ENCODE peak calls at places on chromosomes 11 and 22, in nine cellular contexts. One of them, this sample, is unnamed.

GRCh38 chr11:77407613-77408012 is 66.3 kb downstream of the PAK1 start:
- DNase-seq in heart left ventricle: peak
- DNase-seq in IMR-90: peak
- DNase-seq in astrocyte of the cerebellum: peak
- DNase-seq in nephron progenitor cell: no peak
- DNase-seq in natural killer cell: no peak
- DNase-seq in Peyer's patch: peak
- DNase-seq in GM20000: no peak
- DNase-seq in sigmoid colon: no peak
- DNase-seq in this sample: peak

GRCh38 chr11:63841554-63841953 is 2.6 kb downstream of the MARK2 start:
- DNase-seq in heart left ventricle: no peak
- DNase-seq in IMR-90: peak
- DNase-seq in astrocyte of the cerebellum: no peak
- DNase-seq in nephron progenitor cell: no peak
- DNase-seq in natural killer cell: no peak
- DNase-seq in Peyer's patch: no peak
- DNase-seq in GM20000: no peak
- DNase-seq in sigmoid colon: no peak
- DNase-seq in this sample: no peak

GRCh38 chr22:43128928-43129424 is 14.2 kb downstream of the MCAT start:
- DNase-seq in heart left ventricle: no peak
- DNase-seq in IMR-90: no peak
- DNase-seq in astrocyte of the cerebellum: no peak
- DNase-seq in nephron progenitor cell: no peak
- DNase-seq in natural killer cell: no peak
- DNase-seq in Peyer's patch: peak
- DNase-seq in GM20000: peak
- DNase-seq in sigmoid colon: no peak
- DNase-seq in this sample: no peak

GRCh38 chr11:65442952-65443351 is 20.4 kb downstream of the NEAT1 start:
- DNase-seq in heart left ventricle: no peak
- DNase-seq in IMR-90: peak
- DNase-seq in astrocyte of the cerebellum: no peak
- DNase-seq in nephron progenitor cell: no peak
- DNase-seq in natural killer cell: no peak
- DNase-seq in Peyer's patch: no peak
- DNase-seq in GM20000: no peak
- DNase-seq in sigmoid colon: no peak
- DNase-seq in this sample: no peak

GRCh38 chr11:80899381-80899780 is 1458.6 kb upstream of the TENM4 start:
- DNase-seq in heart left ventricle: no peak
- DNase-seq in IMR-90: no peak
- DNase-seq in astrocyte of the cerebellum: peak
- DNase-seq in nephron progenitor cell: no peak
- DNase-seq in natural killer cell: no peak
- DNase-seq in Peyer's patch: no peak
- DNase-seq in GM20000: no peak
- DNase-seq in sigmoid colon: no peak
- DNase-seq in this sample: no peak

GRCh38 chr11:125960771-125961170 is 14.9 kb downstream of the VSIG10L2 start:
- DNase-seq in heart left ventricle: no peak
- DNase-seq in IMR-90: no peak
- DNase-seq in astrocyte of the cerebellum: no peak
- DNase-seq in nephron progenitor cell: no peak
- DNase-seq in natural killer cell: no peak
- DNase-seq in Peyer's patch: no peak
- DNase-seq in GM20000: no peak
- DNase-seq in sigmoid colon: no peak
- DNase-seq in this sample: no peak

GRCh38 chr11:28860898-28861297 is 752.7 kb downstream of the METTL15 start:
- DNase-seq in heart left ventricle: no peak
- DNase-seq in IMR-90: peak
- DNase-seq in astrocyte of the cerebellum: no peak
- DNase-seq in nephron progenitor cell: no peak
- DNase-seq in natural killer cell: no peak
- DNase-seq in Peyer's patch: no peak
- DNase-seq in GM20000: no peak
- DNase-seq in sigmoid colon: no peak
- DNase-seq in this sample: no peak

GRCh38 chr22:23216331-23217170 is 36.2 kb downstream of the BCR start:
- DNase-seq in heart left ventricle: no peak
- DNase-seq in IMR-90: no peak
- DNase-seq in astrocyte of the cerebellum: no peak
- DNase-seq in nephron progenitor cell: no peak
- DNase-seq in natural killer cell: peak
- DNase-seq in Peyer's patch: no peak
- DNase-seq in GM20000: no peak
- DNase-seq in sigmoid colon: no peak
- DNase-seq in this sample: no peak

GRCh38 chr22:18056161-18056666 is 21.6 kb upstream of the PEX26 start:
- DNase-seq in heart left ventricle: no peak
- DNase-seq in IMR-90: peak
- DNase-seq in astrocyte of the cerebellum: no peak
- DNase-seq in nephron progenitor cell: no peak
- DNase-seq in natural killer cell: no peak
- DNase-seq in Peyer's patch: peak
- DNase-seq in GM20000: peak
- DNase-seq in sigmoid colon: no peak
- DNase-seq in this sample: no peak

GRCh38 chr11:73990727-73991126 is 8.1 kb upstream of the UCP2 start:
- DNase-seq in heart left ventricle: no peak
- DNase-seq in IMR-90: no peak
- DNase-seq in astrocyte of the cerebellum: no peak
- DNase-seq in nephron progenitor cell: no peak
- DNase-seq in natural killer cell: no peak
- DNase-seq in Peyer's patch: no peak
- DNase-seq in GM20000: no peak
- DNase-seq in sigmoid colon: no peak
- DNase-seq in this sample: no peak

GRCh38 chr11:69462106-69463045 is 19.1 kb upstream of the LINC01488 start:
- DNase-seq in heart left ventricle: no peak
- DNase-seq in IMR-90: no peak
- DNase-seq in astrocyte of the cerebellum: no peak
- DNase-seq in nephron progenitor cell: no peak
- DNase-seq in natural killer cell: no peak
- DNase-seq in Peyer's patch: no peak
- DNase-seq in GM20000: no peak
- DNase-seq in sigmoid colon: no peak
- DNase-seq in this sample: no peak

GRCh38 chr11:111930472-111930871 is 6.7 kb upstream of the DIXDC1 start:
- DNase-seq in heart left ventricle: no peak
- DNase-seq in IMR-90: no peak
- DNase-seq in astrocyte of the cerebellum: no peak
- DNase-seq in nephron progenitor cell: no peak
- DNase-seq in natural killer cell: no peak
- DNase-seq in Peyer's patch: no peak
- DNase-seq in GM20000: no peak
- DNase-seq in sigmoid colon: no peak
- DNase-seq in this sample: no peak

GRCh38 chr11:111923951-111924350 is 5.2 kb downstream of the C11orf52 start:
- DNase-seq in heart left ventricle: no peak
- DNase-seq in IMR-90: no peak
- DNase-seq in astrocyte of the cerebellum: no peak
- DNase-seq in nephron progenitor cell: no peak
- DNase-seq in natural killer cell: no peak
- DNase-seq in Peyer's patch: no peak
- DNase-seq in GM20000: no peak
- DNase-seq in sigmoid colon: peak
- DNase-seq in this sample: no peak

GRCh38 chr11:111923351-111923788 is 4.7 kb downstream of the C11orf52 start:
- DNase-seq in heart left ventricle: no peak
- DNase-seq in IMR-90: peak
- DNase-seq in astrocyte of the cerebellum: no peak
- DNase-seq in nephron progenitor cell: no peak
- DNase-seq in natural killer cell: no peak
- DNase-seq in Peyer's patch: no peak
- DNase-seq in GM20000: no peak
- DNase-seq in sigmoid colon: peak
- DNase-seq in this sample: no peak

GRCh38 chr11:111925953-111926352 is 7.2 kb downstream of the C11orf52 start:
- DNase-seq in heart left ventricle: no peak
- DNase-seq in IMR-90: no peak
- DNase-seq in astrocyte of the cerebellum: no peak
- DNase-seq in nephron progenitor cell: no peak
- DNase-seq in natural killer cell: no peak
- DNase-seq in Peyer's patch: no peak
- DNase-seq in GM20000: no peak
- DNase-seq in sigmoid colon: peak
- DNase-seq in this sample: no peak

GRCh38 chr11:111926505-111927391 is 8.0 kb downstream of the C11orf52 start:
- DNase-seq in heart left ventricle: peak
- DNase-seq in IMR-90: peak
- DNase-seq in astrocyte of the cerebellum: peak
- DNase-seq in nephron progenitor cell: peak
- DNase-seq in natural killer cell: peak
- DNase-seq in Peyer's patch: peak
- DNase-seq in GM20000: peak
- DNase-seq in sigmoid colon: peak
- DNase-seq in this sample: peak
- TF ChIP-seq CTCF in heart left ventricle: no peak
- TF ChIP-seq CTCF in IMR-90: no peak
- TF ChIP-seq CTCF in astrocyte of the cerebellum: no peak
- TF ChIP-seq CTCF in nephron progenitor cell: no peak
- TF ChIP-seq CTCF in natural killer cell: no peak
- TF ChIP-seq CTCF in Peyer's patch: no peak
- TF ChIP-seq CTCF in GM20000: no peak
- TF ChIP-seq CTCF in sigmoid colon: no peak
- TF ChIP-seq CTCF in this sample: no peak

GRCh38 chr22:24310969-24311368 is 40.3 kb downstream of the SPECC1L start:
- DNase-seq in heart left ventricle: no peak
- DNase-seq in IMR-90: no peak
- DNase-seq in astrocyte of the cerebellum: no peak
- DNase-seq in nephron progenitor cell: no peak
- DNase-seq in natural killer cell: no peak
- DNase-seq in Peyer's patch: no peak
- DNase-seq in GM20000: no peak
- DNase-seq in sigmoid colon: no peak
- DNase-seq in this sample: no peak
- TF ChIP-seq CTCF in heart left ventricle: no peak
- TF ChIP-seq CTCF in IMR-90: no peak
- TF ChIP-seq CTCF in astrocyte of the cerebellum: no peak
- TF ChIP-seq CTCF in nephron progenitor cell: no peak
- TF ChIP-seq CTCF in natural killer cell: no peak
- TF ChIP-seq CTCF in Peyer's patch: no peak
- TF ChIP-seq CTCF in GM20000: no peak
- TF ChIP-seq CTCF in sigmoid colon: no peak
- TF ChIP-seq CTCF in this sample: no peak

GRCh38 chr11:108715239-108715638 is 50.4 kb downstream of the DDX10 start:
- DNase-seq in heart left ventricle: no peak
- DNase-seq in IMR-90: no peak
- DNase-seq in astrocyte of the cerebellum: no peak
- DNase-seq in nephron progenitor cell: no peak
- DNase-seq in natural killer cell: no peak
- DNase-seq in Peyer's patch: no peak
- DNase-seq in GM20000: no peak
- DNase-seq in sigmoid colon: no peak
- DNase-seq in this sample: no peak
- TF ChIP-seq CTCF in heart left ventricle: no peak
- TF ChIP-seq CTCF in IMR-90: no peak
- TF ChIP-seq CTCF in astrocyte of the cerebellum: no peak
- TF ChIP-seq CTCF in nephron progenitor cell: no peak
- TF ChIP-seq CTCF in natural killer cell: no peak
- TF ChIP-seq CTCF in Peyer's patch: no peak
- TF ChIP-seq CTCF in GM20000: no peak
- TF ChIP-seq CTCF in sigmoid colon: no peak
- TF ChIP-seq CTCF in this sample: no peak

DNA sequence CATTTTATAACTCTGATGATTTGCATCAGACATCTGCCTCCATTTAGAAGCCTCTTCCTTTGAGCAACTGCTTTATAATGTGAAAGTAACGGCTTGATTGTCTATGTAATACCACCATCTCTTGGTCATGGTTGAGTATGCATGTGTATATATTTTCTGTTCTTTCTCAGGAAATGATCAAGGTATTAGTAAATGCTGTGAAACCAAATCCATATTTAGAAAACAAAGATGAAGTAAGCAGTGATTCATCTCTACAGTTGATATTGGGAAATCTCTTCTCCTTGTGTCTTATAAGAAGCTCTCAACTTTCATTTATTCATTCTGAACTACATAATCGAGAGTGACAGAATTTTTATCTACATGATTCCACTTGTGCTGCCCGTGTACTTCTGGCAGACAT is 104.6 kb upstream of the ANO3 start:
- DNase-seq in heart left ventricle: no peak
- DNase-seq in IMR-90: peak
- DNase-seq in astrocyte of the cerebellum: peak
- DNase-seq in nephron progenitor cell: no peak
- DNase-seq in natural killer cell: no peak
- DNase-seq in Peyer's patch: no peak
- DNase-seq in GM20000: peak
- DNase-seq in sigmoid colon: no peak
- DNase-seq in this sample: no peak
- TF ChIP-seq CTCF in heart left ventricle: peak
- TF ChIP-seq CTCF in IMR-90: peak
- TF ChIP-seq CTCF in astrocyte of the cerebellum: peak
- TF ChIP-seq CTCF in nephron progenitor cell: no peak
- TF ChIP-seq CTCF in natural killer cell: no peak
- TF ChIP-seq CTCF in Peyer's patch: peak
- TF ChIP-seq CTCF in GM20000: peak
- TF ChIP-seq CTCF in sigmoid colon: no peak
- TF ChIP-seq CTCF in this sample: no peak

DNA sequence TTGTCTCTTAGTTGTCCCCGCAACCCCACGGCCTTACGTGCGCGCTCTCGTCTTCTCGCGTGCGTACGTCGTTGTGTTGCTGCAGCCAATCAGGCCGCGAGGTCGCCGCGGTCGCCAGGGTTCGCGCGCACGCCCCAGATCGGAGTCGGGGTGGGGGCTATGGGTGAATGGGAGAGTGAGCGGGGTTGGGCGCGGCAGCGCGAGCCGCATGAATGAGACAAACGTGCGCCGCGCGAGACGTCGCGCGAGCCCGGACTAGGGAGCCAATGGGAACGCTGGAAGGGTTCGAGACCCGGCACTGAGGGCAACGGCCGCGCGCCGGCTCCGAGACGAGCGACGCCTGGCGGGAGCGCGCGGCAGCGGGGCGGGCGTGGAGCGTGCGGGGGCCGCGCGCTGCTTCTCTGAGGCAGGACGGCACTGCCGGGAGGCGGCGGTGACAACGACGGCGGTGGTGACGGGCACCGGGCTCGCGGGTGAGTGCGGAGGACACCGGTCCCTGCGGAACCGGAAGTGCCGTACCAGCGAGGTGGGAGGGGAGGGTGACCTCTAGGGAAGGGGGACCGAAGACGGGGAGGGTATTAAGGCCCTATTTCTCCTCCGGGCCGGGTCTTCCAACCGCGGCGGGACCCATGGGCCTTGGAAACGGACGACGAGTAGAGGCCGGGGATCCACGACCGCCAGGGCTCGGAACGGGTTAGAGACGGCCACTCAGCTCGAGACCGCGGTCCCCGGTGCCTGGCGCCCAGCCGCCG is at the start of gene ZDHHC5:
- DNase-seq in heart left ventricle: peak
- DNase-seq in IMR-90: peak
- DNase-seq in astrocyte of the cerebellum: peak
- DNase-seq in nephron progenitor cell: peak
- DNase-seq in natural killer cell: peak
- DNase-seq in Peyer's patch: peak
- DNase-seq in GM20000: peak
- DNase-seq in sigmoid colon: peak
- DNase-seq in this sample: peak
- TF ChIP-seq CTCF in heart left ventricle: peak
- TF ChIP-seq CTCF in IMR-90: peak
- TF ChIP-seq CTCF in astrocyte of the cerebellum: peak
- TF ChIP-seq CTCF in nephron progenitor cell: no peak
- TF ChIP-seq CTCF in natural killer cell: peak
- TF ChIP-seq CTCF in Peyer's patch: peak
- TF ChIP-seq CTCF in GM20000: peak
- TF ChIP-seq CTCF in sigmoid colon: no peak
- TF ChIP-seq CTCF in this sample: no peak